ENCODE peak calls at places on chromosomes 16 and 17, in five cellular contexts. One of them, this sample, is unnamed.

GRCh38 chr16:6714510-6714909 is 618.1 kb upstream of the RBFOX1 start:
- DNase-seq in GM12878: no peak
- DNase-seq in K562: no peak
- DNase-seq in HepG2: no peak
- DNase-seq in H1: no peak
- DNase-seq in this sample: no peak

GRCh38 chr17:9905902-9906301 is 831 bp upstream of the RCVRN start:
- DNase-seq in GM12878: no peak
- DNase-seq in K562: peak; percentile 54
- DNase-seq in HepG2: peak; percentile 3
- DNase-seq in H1: peak; percentile 82
- DNase-seq in this sample: peak; percentile 74

GRCh38 chr16:67949645-67950044 is 5.7 kb upstream of the LCAT start:
- DNase-seq in GM12878: no peak
- DNase-seq in K562: no peak
- DNase-seq in HepG2: no peak
- DNase-seq in H1: no peak
- DNase-seq in this sample: no peak

GRCh38 chr16:83661656-83662055 is 146.1 kb upstream of the HSBP1 start:
- DNase-seq in GM12878: no peak
- DNase-seq in K562: no peak
- DNase-seq in HepG2: no peak
- DNase-seq in H1: no peak
- DNase-seq in this sample: no peak

GRCh38 chr16:87628940-87629339 is 26.6 kb downstream of the JPH3 start:
- DNase-seq in GM12878: no peak
- DNase-seq in K562: no peak
- DNase-seq in HepG2: no peak
- DNase-seq in H1: no peak
- DNase-seq in this sample: no peak

GRCh38 chr17:44324092-44324570 is 492 bp downstream of the SLC25A39 start:
- DNase-seq in GM12878: no peak
- DNase-seq in K562: peak; percentile 25
- DNase-seq in HepG2: no peak
- DNase-seq in H1: no peak
- DNase-seq in this sample: no peak

GRCh38 chr17:6110592-6110991 is 40.4 kb downstream of the WSCD1 start:
- DNase-seq in GM12878: peak; percentile 35
- DNase-seq in K562: no peak
- DNase-seq in HepG2: peak; percentile 20
- DNase-seq in H1: no peak
- DNase-seq in this sample: no peak

GRCh38 chr16:3960049-3960809 is 79.7 kb upstream of the CREBBP start:
- DNase-seq in GM12878: no peak
- DNase-seq in K562: no peak
- DNase-seq in HepG2: no peak
- DNase-seq in H1: no peak
- DNase-seq in this sample: no peak

GRCh38 chr16:69526831-69527655 is 38.7 kb upstream of the NFAT5 start:
- DNase-seq in GM12878: no peak
- DNase-seq in K562: no peak
- DNase-seq in HepG2: no peak
- DNase-seq in H1: no peak
- DNase-seq in this sample: no peak

GRCh38 chr17:41907185-41907556 is 11.6 kb downstream of the ACLY start:
- DNase-seq in GM12878: no peak
- DNase-seq in K562: no peak
- DNase-seq in HepG2: no peak
- DNase-seq in H1: no peak
- DNase-seq in this sample: no peak

GRCh38 chr17:42969006-42969581 is 4.8 kb upstream of the AARSD1 start:
- DNase-seq in GM12878: no peak
- DNase-seq in K562: peak; percentile 14
- DNase-seq in HepG2: no peak
- DNase-seq in H1: no peak
- DNase-seq in this sample: no peak

GRCh38 chr17:1762233-1762905 is 509 bp downstream of the SERPINF1 start:
- DNase-seq in GM12878: no peak
- DNase-seq in K562: peak; percentile 47
- DNase-seq in HepG2: peak; percentile 88
- DNase-seq in H1: no peak
- DNase-seq in this sample: no peak

GRCh38 chr17:77716289-77716929 is 242.1 kb upstream of the TNRC6C start:
- DNase-seq in GM12878: no peak
- DNase-seq in K562: no peak
- DNase-seq in HepG2: no peak
- DNase-seq in H1: no peak
- DNase-seq in this sample: no peak

GRCh38 chr17:34769049-34769448 is 189.7 kb downstream of the TMEM132E start:
- DNase-seq in GM12878: no peak
- DNase-seq in K562: no peak
- DNase-seq in HepG2: no peak
- DNase-seq in H1: no peak
- DNase-seq in this sample: no peak

GRCh38 chr17:78979780-78980623 is at the start of gene LGALS3BP:
- DNase-seq in GM12878: no peak
- DNase-seq in K562: peak; percentile 47
- DNase-seq in HepG2: peak; percentile 97
- DNase-seq in H1: peak; percentile 70
- DNase-seq in this sample: peak; percentile 49

GRCh38 chr16:66085651-66086050 is 280.8 kb upstream of the CDH5 start:
- DNase-seq in GM12878: no peak
- DNase-seq in K562: no peak
- DNase-seq in HepG2: no peak
- DNase-seq in H1: no peak
- DNase-seq in this sample: no peak

GRCh38 chr16:66081967-66082366 is 284.5 kb upstream of the CDH5 start:
- DNase-seq in GM12878: no peak
- DNase-seq in K562: no peak
- DNase-seq in HepG2: peak; percentile 18
- DNase-seq in H1: no peak
- DNase-seq in this sample: no peak

GRCh38 chr16:66082424-66082823 is 284.1 kb upstream of the CDH5 start:
- DNase-seq in GM12878: no peak
- DNase-seq in K562: no peak
- DNase-seq in HepG2: no peak
- DNase-seq in H1: no peak
- DNase-seq in this sample: no peak

GRCh38 chr16:66087308-66087707 is 279.2 kb upstream of the CDH5 start:
- DNase-seq in GM12878: no peak
- DNase-seq in K562: no peak
- DNase-seq in HepG2: no peak
- DNase-seq in H1: no peak
- DNase-seq in this sample: no peak

GRCh38 chr16:66084306-66084705 is 282.2 kb upstream of the CDH5 start:
- DNase-seq in GM12878: no peak
- DNase-seq in K562: no peak
- DNase-seq in HepG2: no peak
- DNase-seq in H1: no peak
- DNase-seq in this sample: no peak
- TF ChIP-seq SP1 in GM12878: no peak
- TF ChIP-seq SP1 in K562: no peak
- TF ChIP-seq SP1 in HepG2: no peak
- TF ChIP-seq SP1 in H1: no peak
- TF ChIP-seq SP1 in this sample: no peak

GRCh38 chr16:46858151-46858550 is 26.0 kb upstream of the GPT2 start:
- DNase-seq in GM12878: no peak
- DNase-seq in K562: no peak
- DNase-seq in HepG2: no peak
- DNase-seq in H1: no peak
- DNase-seq in this sample: no peak

GRCh38 chr16:46859719-46860152 is 24.4 kb upstream of the GPT2 start:
- DNase-seq in GM12878: no peak
- DNase-seq in K562: peak; percentile 31
- DNase-seq in HepG2: peak; percentile 82
- DNase-seq in H1: no peak
- DNase-seq in this sample: no peak

GRCh38 chr16:46854846-46855245 is 23.9 kb upstream of the C16orf87 start:
- DNase-seq in GM12878: no peak
- DNase-seq in K562: no peak
- DNase-seq in HepG2: no peak
- DNase-seq in H1: no peak
- DNase-seq in this sample: no peak

GRCh38 chr16:46855389-46855788 is 24.4 kb upstream of the C16orf87 start:
- DNase-seq in GM12878: no peak
- DNase-seq in K562: no peak
- DNase-seq in HepG2: peak; percentile 71
- DNase-seq in H1: no peak
- DNase-seq in this sample: no peak

DNA sequence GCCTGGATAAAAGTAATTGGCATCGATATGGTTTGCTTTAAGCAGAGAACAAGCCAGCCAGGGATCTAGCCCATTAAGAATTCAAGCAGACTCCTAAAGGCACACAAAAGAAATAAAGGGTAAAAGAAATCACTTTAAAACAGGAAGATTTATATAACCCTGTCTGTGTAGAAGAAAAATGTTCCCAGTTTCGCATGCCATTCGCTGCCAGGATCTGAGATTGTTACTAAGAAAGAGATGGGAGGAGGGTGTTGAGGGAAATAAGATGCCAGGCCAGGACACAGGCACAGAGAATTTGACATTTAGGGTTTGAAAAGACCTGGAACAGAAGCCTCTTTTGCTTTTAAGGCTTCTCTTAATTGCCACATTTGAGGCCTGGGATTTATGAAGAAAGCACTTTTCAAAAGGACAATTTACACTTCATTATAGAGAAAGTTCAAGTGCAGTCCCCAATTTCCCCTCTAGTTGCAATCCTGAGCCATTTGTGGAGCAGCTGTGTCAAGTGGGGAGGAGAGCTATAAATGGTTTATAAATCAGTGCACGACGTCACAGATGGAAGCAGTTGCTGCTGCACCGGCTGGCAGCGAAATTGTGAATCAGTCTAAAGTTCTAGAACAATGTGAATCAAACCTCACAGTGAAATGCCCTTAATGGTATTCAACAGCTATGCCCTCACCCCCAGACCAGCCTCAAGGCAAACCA is 26.4 kb upstream of the C16orf87 start:
- DNase-seq in GM12878: no peak
- DNase-seq in K562: peak; percentile 23
- DNase-seq in HepG2: peak; percentile 65
- DNase-seq in H1: no peak
- DNase-seq in this sample: no peak
- TF ChIP-seq CREB1 in GM12878: no peak
- TF ChIP-seq CREB1 in K562: no peak
- TF ChIP-seq CREB1 in HepG2: no peak
- TF ChIP-seq CREB1 in H1: no peak
- TF ChIP-seq CREB1 in this sample: no peak

GRCh38 chr17:63481488-63481870 is 4.6 kb downstream of the ACE start:
- DNase-seq in GM12878: no peak
- DNase-seq in K562: no peak
- DNase-seq in HepG2: no peak
- DNase-seq in H1: no peak
- DNase-seq in this sample: no peak

GRCh38 chr17:63479495-63480184 is 2.8 kb downstream of the ACE start:
- DNase-seq in GM12878: no peak
- DNase-seq in K562: no peak
- DNase-seq in HepG2: no peak
- DNase-seq in H1: no peak
- DNase-seq in this sample: no peak

GRCh38 chr17:63480192-63480784 is 3.4 kb downstream of the ACE start:
- DNase-seq in GM12878: no peak
- DNase-seq in K562: no peak
- DNase-seq in HepG2: no peak
- DNase-seq in H1: no peak
- DNase-seq in this sample: no peak

GRCh38 chr17:63482509-63482908 is 5.6 kb downstream of the ACE start:
- DNase-seq in GM12878: no peak
- DNase-seq in K562: no peak
- DNase-seq in HepG2: no peak
- DNase-seq in H1: no peak
- DNase-seq in this sample: no peak

GRCh38 chr17:63480826-63481487 is 4.1 kb downstream of the ACE start:
- DNase-seq in GM12878: no peak
- DNase-seq in K562: no peak
- DNase-seq in HepG2: no peak
- DNase-seq in H1: no peak
- DNase-seq in this sample: no peak
- TF ChIP-seq USF2 in GM12878: no peak
- TF ChIP-seq USF2 in K562: no peak
- TF ChIP-seq USF2 in HepG2: no peak
- TF ChIP-seq USF2 in H1: no peak
- TF ChIP-seq USF2 in this sample: no peak

GRCh38 chr17:32208436-32208835 is 57.2 kb upstream of the RHBDL3 start:
- DNase-seq in GM12878: no peak
- DNase-seq in K562: no peak
- DNase-seq in HepG2: no peak
- DNase-seq in H1: no peak
- DNase-seq in this sample: no peak

GRCh38 chr17:32206816-32207215 is 58.8 kb upstream of the RHBDL3 start:
- DNase-seq in GM12878: no peak
- DNase-seq in K562: no peak
- DNase-seq in HepG2: no peak
- DNase-seq in H1: no peak
- DNase-seq in this sample: no peak

DNA sequence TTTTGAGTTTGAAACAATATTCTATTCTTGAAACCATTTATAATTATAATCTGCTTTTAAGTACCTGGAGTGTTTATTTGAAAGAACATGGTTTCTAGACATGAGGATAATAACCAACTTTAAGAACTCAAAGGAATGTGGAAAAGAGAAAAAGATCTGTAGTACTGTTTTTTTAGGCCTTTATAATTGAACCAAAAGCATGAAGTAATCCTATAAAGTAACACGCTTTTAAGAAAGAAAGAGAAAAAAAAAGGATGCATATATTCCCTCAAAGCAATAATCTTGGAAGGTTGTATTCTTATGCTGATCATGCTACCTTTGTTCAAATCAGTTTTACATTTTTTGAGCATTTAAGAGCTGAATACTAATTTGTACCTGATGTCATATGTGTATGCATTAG is 54.0 kb upstream of the RHBDL3 start:
- DNase-seq in GM12878: no peak
- DNase-seq in K562: no peak
- DNase-seq in HepG2: no peak
- DNase-seq in H1: no peak
- DNase-seq in this sample: no peak
- TF ChIP-seq SP1 in GM12878: no peak
- TF ChIP-seq SP1 in K562: no peak
- TF ChIP-seq SP1 in HepG2: no peak
- TF ChIP-seq SP1 in H1: no peak
- TF ChIP-seq SP1 in this sample: no peak

GRCh38 chr16:23678430-23679273 is at the start of gene PLK1:
- DNase-seq in GM12878: peak; percentile 37
- DNase-seq in K562: peak; percentile 95
- DNase-seq in HepG2: peak; percentile 90
- DNase-seq in H1: peak; percentile 92
- DNase-seq in this sample: peak; percentile 89
- TF ChIP-seq CREB1 in GM12878: peak; percentile 71
- TF ChIP-seq CREB1 in K562: peak; percentile 17
- TF ChIP-seq CREB1 in HepG2: peak; percentile 73
- TF ChIP-seq CREB1 in H1: no peak
- TF ChIP-seq CREB1 in this sample: no peak